ENCODE peak calls at places on chromosomes 13 and 19, in ten cellular contexts. One of them, this sample, is unnamed.

GRCh38 chr13:95547531-95548167 is 4.9 kb upstream of the CLDN10 start:
- DNase-seq in endothelial cell: no peak
- DNase-seq in epithelial cell of esophagus: no peak
- DNase-seq in IMR-90: no peak
- DNase-seq in tibial nerve: no peak
- DNase-seq in adrenal gland: no peak
- DNase-seq in thoracic aorta: no peak
- DNase-seq in neural crest cell: no peak
- DNase-seq in WTC11: no peak
- DNase-seq in fibroblast of mammary gland: no peak
- DNase-seq in this sample: no peak

GRCh38 chr19:51697169-51697776 is 4.1 kb downstream of the SPACA6 start:
- DNase-seq in endothelial cell: no peak
- DNase-seq in epithelial cell of esophagus: no peak
- DNase-seq in IMR-90: no peak
- DNase-seq in tibial nerve: no peak
- DNase-seq in adrenal gland: no peak
- DNase-seq in thoracic aorta: no peak
- DNase-seq in neural crest cell: no peak
- DNase-seq in WTC11: no peak
- DNase-seq in fibroblast of mammary gland: no peak
- DNase-seq in this sample: no peak

GRCh38 chr13:41458939-41459753 is 1.8 kb downstream of the RGCC start:
- DNase-seq in endothelial cell: peak; percentile 27
- DNase-seq in epithelial cell of esophagus: peak; percentile 75
- DNase-seq in IMR-90: peak; percentile 72
- DNase-seq in tibial nerve: no peak
- DNase-seq in adrenal gland: peak; percentile 22
- DNase-seq in thoracic aorta: no peak
- DNase-seq in neural crest cell: peak; percentile 3
- DNase-seq in WTC11: peak; percentile 56
- DNase-seq in fibroblast of mammary gland: peak; percentile 72
- DNase-seq in this sample: peak; percentile 38

GRCh38 chr19:58562126-58563033 is 4.0 kb upstream of the UBE2M start:
- DNase-seq in endothelial cell: peak; percentile 35
- DNase-seq in epithelial cell of esophagus: peak; percentile 68
- DNase-seq in IMR-90: peak; percentile 39
- DNase-seq in tibial nerve: no peak
- DNase-seq in adrenal gland: peak; percentile 65
- DNase-seq in thoracic aorta: no peak
- DNase-seq in neural crest cell: no peak
- DNase-seq in WTC11: peak; percentile 56
- DNase-seq in fibroblast of mammary gland: peak; percentile 41
- DNase-seq in this sample: no peak

GRCh38 chr13:35293579-35293978 is 182.9 kb downstream of the MAB21L1 start:
- DNase-seq in endothelial cell: no peak
- DNase-seq in epithelial cell of esophagus: no peak
- DNase-seq in IMR-90: no peak
- DNase-seq in tibial nerve: no peak
- DNase-seq in adrenal gland: no peak
- DNase-seq in thoracic aorta: no peak
- DNase-seq in neural crest cell: no peak
- DNase-seq in WTC11: no peak
- DNase-seq in fibroblast of mammary gland: no peak
- DNase-seq in this sample: no peak

GRCh38 chr19:18939922-18940775 is 868 bp downstream of the HOMER3 start:
- DNase-seq in endothelial cell: peak; percentile 41
- DNase-seq in epithelial cell of esophagus: peak; percentile 71
- DNase-seq in IMR-90: peak; percentile 46
- DNase-seq in tibial nerve: no peak
- DNase-seq in adrenal gland: peak; percentile 65
- DNase-seq in thoracic aorta: no peak
- DNase-seq in neural crest cell: peak; percentile 35
- DNase-seq in WTC11: peak; percentile 80
- DNase-seq in fibroblast of mammary gland: peak; percentile 45
- DNase-seq in this sample: peak; percentile 31

GRCh38 chr19:14544047-14544446 is 14.7 kb downstream of the TECR start:
- DNase-seq in endothelial cell: no peak
- DNase-seq in epithelial cell of esophagus: peak; percentile 24
- DNase-seq in IMR-90: no peak
- DNase-seq in tibial nerve: no peak
- DNase-seq in adrenal gland: no peak
- DNase-seq in thoracic aorta: no peak
- DNase-seq in neural crest cell: no peak
- DNase-seq in WTC11: no peak
- DNase-seq in fibroblast of mammary gland: no peak
- DNase-seq in this sample: no peak

GRCh38 chr19:27966390-27966816 is 1246.5 kb downstream of the UQCRFS1 start:
- DNase-seq in endothelial cell: no peak
- DNase-seq in epithelial cell of esophagus: peak; percentile 27
- DNase-seq in IMR-90: no peak
- DNase-seq in tibial nerve: no peak
- DNase-seq in adrenal gland: no peak
- DNase-seq in thoracic aorta: no peak
- DNase-seq in neural crest cell: no peak
- DNase-seq in WTC11: no peak
- DNase-seq in fibroblast of mammary gland: peak; percentile 27
- DNase-seq in this sample: peak; percentile 15

GRCh38 chr19:55097864-55098715 is 19.3 kb downstream of the PPP1R12C start:
- DNase-seq in endothelial cell: no peak
- DNase-seq in epithelial cell of esophagus: no peak
- DNase-seq in IMR-90: no peak
- DNase-seq in tibial nerve: no peak
- DNase-seq in adrenal gland: no peak
- DNase-seq in thoracic aorta: no peak
- DNase-seq in neural crest cell: no peak
- DNase-seq in WTC11: no peak
- DNase-seq in fibroblast of mammary gland: no peak
- DNase-seq in this sample: no peak

GRCh38 chr19:55098716-55099556 is 18.5 kb downstream of the PPP1R12C start:
- DNase-seq in endothelial cell: no peak
- DNase-seq in epithelial cell of esophagus: no peak
- DNase-seq in IMR-90: no peak
- DNase-seq in tibial nerve: no peak
- DNase-seq in adrenal gland: no peak
- DNase-seq in thoracic aorta: no peak
- DNase-seq in neural crest cell: no peak
- DNase-seq in WTC11: no peak
- DNase-seq in fibroblast of mammary gland: no peak
- DNase-seq in this sample: no peak

GRCh38 chr19:55101261-55101660 is 16.2 kb downstream of the PPP1R12C start:
- DNase-seq in endothelial cell: no peak
- DNase-seq in epithelial cell of esophagus: no peak
- DNase-seq in IMR-90: no peak
- DNase-seq in tibial nerve: no peak
- DNase-seq in adrenal gland: no peak
- DNase-seq in thoracic aorta: no peak
- DNase-seq in neural crest cell: no peak
- DNase-seq in WTC11: no peak
- DNase-seq in fibroblast of mammary gland: no peak
- DNase-seq in this sample: no peak

GRCh38 chr19:55103190-55103589 is 14.2 kb downstream of the PPP1R12C start:
- DNase-seq in endothelial cell: no peak
- DNase-seq in epithelial cell of esophagus: no peak
- DNase-seq in IMR-90: no peak
- DNase-seq in tibial nerve: no peak
- DNase-seq in adrenal gland: no peak
- DNase-seq in thoracic aorta: no peak
- DNase-seq in neural crest cell: no peak
- DNase-seq in WTC11: no peak
- DNase-seq in fibroblast of mammary gland: no peak
- DNase-seq in this sample: no peak

DNA sequence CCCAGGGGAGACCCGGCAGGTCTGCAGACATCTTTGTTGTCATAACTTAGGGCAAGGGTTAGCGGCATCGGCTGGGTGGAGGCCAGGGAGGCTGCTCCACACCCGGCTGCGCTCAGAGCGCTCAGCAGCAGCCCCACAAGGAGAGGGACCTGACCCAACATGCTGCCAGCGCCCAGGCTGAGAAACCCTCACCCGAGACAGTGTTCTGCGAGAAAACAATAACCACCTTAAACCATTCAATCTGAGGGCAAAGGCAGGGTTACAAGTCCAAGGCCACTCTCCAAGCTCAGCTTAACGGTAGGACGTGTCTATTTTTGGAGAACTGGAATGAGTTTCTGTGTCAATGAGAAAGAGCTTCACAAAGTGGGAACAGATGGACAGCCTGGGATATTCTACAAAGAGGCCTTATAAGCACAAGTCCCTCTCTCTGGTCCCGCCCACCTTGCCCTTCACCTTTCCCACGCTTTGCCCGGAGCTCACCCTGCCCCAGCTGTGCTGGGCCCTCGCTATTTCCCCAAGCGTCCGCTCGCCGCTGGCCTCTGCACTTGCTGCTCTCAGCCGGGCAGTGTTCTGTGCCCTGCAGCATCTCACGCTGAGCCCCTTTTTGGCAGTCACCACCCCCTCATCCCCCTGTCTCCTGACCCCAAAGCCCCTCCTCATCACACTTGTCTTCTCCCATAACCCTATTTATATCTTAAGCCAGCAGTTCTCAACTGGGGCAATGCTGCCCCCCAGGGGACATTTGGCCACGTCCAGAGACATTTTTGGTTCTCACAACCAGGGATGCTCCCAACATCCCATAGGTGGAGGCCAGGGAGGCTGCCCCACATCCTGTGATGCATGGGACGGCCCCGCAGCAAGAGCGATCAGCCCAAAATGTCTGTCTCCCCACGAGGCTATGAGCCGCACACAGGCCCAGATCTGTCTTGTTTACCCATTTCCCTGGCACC is 17.6 kb downstream of the PPP1R12C start:
- DNase-seq in endothelial cell: peak; percentile 20
- DNase-seq in epithelial cell of esophagus: no peak
- DNase-seq in IMR-90: no peak
- DNase-seq in tibial nerve: no peak
- DNase-seq in adrenal gland: no peak
- DNase-seq in thoracic aorta: no peak
- DNase-seq in neural crest cell: no peak
- DNase-seq in WTC11: peak; percentile 73
- DNase-seq in fibroblast of mammary gland: no peak
- DNase-seq in this sample: no peak
- TF ChIP-seq CTCF in endothelial cell: no peak
- TF ChIP-seq CTCF in epithelial cell of esophagus: no peak
- TF ChIP-seq CTCF in IMR-90: no peak
- TF ChIP-seq CTCF in tibial nerve: no peak
- TF ChIP-seq CTCF in adrenal gland: no peak
- TF ChIP-seq CTCF in thoracic aorta: no peak
- TF ChIP-seq CTCF in neural crest cell: peak; percentile 31
- TF ChIP-seq CTCF in WTC11: no peak
- TF ChIP-seq CTCF in fibroblast of mammary gland: peak; percentile 20
- TF ChIP-seq CTCF in this sample: peak; percentile 59

GRCh38 chr13:92074658-92075057 is 676.2 kb downstream of the GPC5 start:
- DNase-seq in endothelial cell: peak; percentile 14
- DNase-seq in epithelial cell of esophagus: peak; percentile 15
- DNase-seq in IMR-90: no peak
- DNase-seq in tibial nerve: no peak
- DNase-seq in adrenal gland: peak; percentile 7
- DNase-seq in thoracic aorta: no peak
- DNase-seq in neural crest cell: no peak
- DNase-seq in WTC11: peak; percentile 16
- DNase-seq in fibroblast of mammary gland: no peak
- DNase-seq in this sample: no peak
- TF ChIP-seq CTCF in endothelial cell: no peak
- TF ChIP-seq CTCF in epithelial cell of esophagus: peak; percentile 47
- TF ChIP-seq CTCF in IMR-90: no peak
- TF ChIP-seq CTCF in tibial nerve: no peak
- TF ChIP-seq CTCF in adrenal gland: no peak
- TF ChIP-seq CTCF in thoracic aorta: no peak
- TF ChIP-seq CTCF in neural crest cell: peak; percentile 67
- TF ChIP-seq CTCF in WTC11: peak; percentile 12
- TF ChIP-seq CTCF in fibroblast of mammary gland: no peak
- TF ChIP-seq CTCF in this sample: peak; percentile 17

GRCh38 chr19:42831221-42832019 is 48.1 kb downstream of the PSG1 start:
- DNase-seq in endothelial cell: no peak
- DNase-seq in epithelial cell of esophagus: peak; percentile 83
- DNase-seq in IMR-90: no peak
- DNase-seq in tibial nerve: no peak
- DNase-seq in adrenal gland: no peak
- DNase-seq in thoracic aorta: no peak
- DNase-seq in neural crest cell: no peak
- DNase-seq in WTC11: no peak
- DNase-seq in fibroblast of mammary gland: no peak
- DNase-seq in this sample: no peak
- TF ChIP-seq CTCF in endothelial cell: no peak
- TF ChIP-seq CTCF in epithelial cell of esophagus: peak; percentile 47
- TF ChIP-seq CTCF in IMR-90: no peak
- TF ChIP-seq CTCF in tibial nerve: no peak
- TF ChIP-seq CTCF in adrenal gland: no peak
- TF ChIP-seq CTCF in thoracic aorta: no peak
- TF ChIP-seq CTCF in neural crest cell: no peak
- TF ChIP-seq CTCF in WTC11: no peak
- TF ChIP-seq CTCF in fibroblast of mammary gland: no peak
- TF ChIP-seq CTCF in this sample: no peak

GRCh38 chr13:73765651-73766384 is 368.4 kb downstream of the KLF12 start:
- DNase-seq in endothelial cell: peak; percentile 65
- DNase-seq in epithelial cell of esophagus: peak; percentile 27
- DNase-seq in IMR-90: peak; percentile 58
- DNase-seq in tibial nerve: peak; percentile 51
- DNase-seq in adrenal gland: peak; percentile 47
- DNase-seq in thoracic aorta: peak; percentile 33
- DNase-seq in neural crest cell: peak; percentile 60
- DNase-seq in WTC11: peak; percentile 77
- DNase-seq in fibroblast of mammary gland: peak; percentile 36
- DNase-seq in this sample: no peak

GRCh38 chr13:73767191-73767741 is 366.9 kb downstream of the KLF12 start:
- DNase-seq in endothelial cell: no peak
- DNase-seq in epithelial cell of esophagus: no peak
- DNase-seq in IMR-90: peak; percentile 70
- DNase-seq in tibial nerve: no peak
- DNase-seq in adrenal gland: no peak
- DNase-seq in thoracic aorta: no peak
- DNase-seq in neural crest cell: no peak
- DNase-seq in WTC11: peak; percentile 16
- DNase-seq in fibroblast of mammary gland: no peak
- DNase-seq in this sample: no peak

GRCh38 chr13:73772449-73773186 is 361.6 kb downstream of the KLF12 start:
- DNase-seq in endothelial cell: no peak
- DNase-seq in epithelial cell of esophagus: no peak
- DNase-seq in IMR-90: no peak
- DNase-seq in tibial nerve: no peak
- DNase-seq in adrenal gland: no peak
- DNase-seq in thoracic aorta: no peak
- DNase-seq in neural crest cell: no peak
- DNase-seq in WTC11: no peak
- DNase-seq in fibroblast of mammary gland: no peak
- DNase-seq in this sample: no peak

DNA sequence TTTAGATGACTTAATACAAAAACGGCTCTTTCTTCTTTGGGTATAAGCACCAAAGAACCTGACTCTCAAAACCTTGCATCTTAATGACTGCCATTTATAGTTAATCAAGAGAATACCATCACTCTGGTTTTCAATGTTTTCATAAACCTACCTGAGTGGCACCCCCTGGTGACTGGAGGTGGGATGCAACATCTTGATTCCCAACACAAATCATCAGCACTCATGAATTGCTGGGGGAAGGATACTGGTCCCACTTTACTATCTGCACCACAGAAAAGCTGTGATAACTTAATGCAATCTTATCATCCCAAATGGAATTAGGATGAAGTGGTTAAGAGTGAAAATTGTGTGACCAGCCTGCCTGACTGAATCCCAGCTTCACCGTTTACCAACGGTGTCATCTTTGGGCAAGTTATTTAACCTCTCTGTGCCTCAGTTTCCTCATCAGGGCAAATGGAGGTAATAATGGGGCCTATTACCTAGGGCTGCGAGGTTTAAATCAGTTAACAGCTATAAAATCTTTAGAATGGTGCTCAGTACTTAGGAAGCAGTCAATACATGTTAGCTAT is 366.4 kb downstream of the KLF12 start:
- DNase-seq in endothelial cell: peak; percentile 24
- DNase-seq in epithelial cell of esophagus: peak; percentile 19
- DNase-seq in IMR-90: no peak
- DNase-seq in tibial nerve: no peak
- DNase-seq in adrenal gland: no peak
- DNase-seq in thoracic aorta: no peak
- DNase-seq in neural crest cell: peak; percentile 3
- DNase-seq in WTC11: peak; percentile 29
- DNase-seq in fibroblast of mammary gland: no peak
- DNase-seq in this sample: peak; percentile 11
- TF ChIP-seq CTCF in endothelial cell: peak; percentile 61
- TF ChIP-seq CTCF in epithelial cell of esophagus: peak; percentile 47
- TF ChIP-seq CTCF in IMR-90: peak; percentile 36
- TF ChIP-seq CTCF in tibial nerve: no peak
- TF ChIP-seq CTCF in adrenal gland: no peak
- TF ChIP-seq CTCF in thoracic aorta: peak; percentile 16
- TF ChIP-seq CTCF in neural crest cell: peak; percentile 56
- TF ChIP-seq CTCF in WTC11: peak; percentile 35
- TF ChIP-seq CTCF in fibroblast of mammary gland: peak; percentile 40
- TF ChIP-seq CTCF in this sample: peak; percentile 68